ENCODE peak calls at places on chromosomes 11 and 22, in eight cellular contexts. L is activated CD4-positive, CD25-positive, alpha-beta regulatory T cell; V is NCI-H1694; B is NCI-H2081 treated with DMSO at 0.1 percent for 48 hours; H is GDM1; A is progenitor cell of endocrine pancreas; M is cardiac muscle cell; I is activated T-cell treated with anti-CD3 and anti-CD28 coated beads for 1 hour. R is an unnamed sample.

GRCh38 chr22:45064313-45065268 is 54.8 kb upstream of the PHF21B start:
- DNase-seq in L (no peak), V (no peak), B (no peak), H (no peak), A (no peak), M (peak), I (no peak), R (no peak)

GRCh38 chr22:23904855-23905254 is 10.7 kb downstream of the MIF start:
- DNase-seq in L (no peak), V (peak), B (no peak), H (no peak), A (no peak), M (no peak), I (no peak), R (no peak)

GRCh38 chr22:36267896-36268485 is 15.1 kb downstream of the APOL1 start:
- DNase-seq in L (no peak), V (no peak), B (no peak), H (no peak), A (no peak), M (no peak), I (no peak), R (no peak)

GRCh38 chr11:96393753-96394348 is 4.0 kb downstream of the JRKL start:
- DNase-seq in L (no peak), V (no peak), B (no peak), H (no peak), A (no peak), M (peak), I (no peak), R (no peak)

GRCh38 chr22:24584871-24585411 is 7.9 kb downstream of the LRRC75B start:
- DNase-seq in L (no peak), V (no peak), B (no peak), H (no peak), A (no peak), M (no peak), I (no peak), R (no peak)

GRCh38 chr11:112659185-112659584 is 302.0 kb upstream of the NCAM1 start:
- DNase-seq in L (no peak), V (no peak), B (no peak), H (no peak), A (no peak), M (no peak), I (no peak), R (no peak)

GRCh38 chr22:46001426-46002106 is 24.6 kb upstream of the WNT7B start:
- DNase-seq in L (no peak), V (no peak), B (peak), H (no peak), A (no peak), M (no peak), I (no peak), R (no peak)

GRCh38 chr11:61949169-61950034 is 749 bp upstream of the BEST1 start:
- DNase-seq in L (no peak), V (peak), B (no peak), H (no peak), A (no peak), M (peak), I (no peak), R (no peak)

GRCh38 chr11:115111066-115111465 is 393.1 kb downstream of the CADM1 start:
- DNase-seq in L (no peak), V (no peak), B (no peak), H (no peak), A (no peak), M (no peak), I (no peak), R (no peak)

GRCh38 chr11:88799749-88800500 is 265.9 kb downstream of the GRM5 start:
- DNase-seq in L (no peak), V (no peak), B (no peak), H (no peak), A (no peak), M (no peak), I (no peak), R (no peak)

GRCh38 chr11:92311616-92312449 is 87.2 kb downstream of the FAT3 start:
- DNase-seq in L (no peak), V (no peak), B (no peak), H (no peak), A (no peak), M (peak), I (no peak), R (no peak)

GRCh38 chr11:20035375-20035700 is 124.9 kb downstream of the DBX1 start:
- DNase-seq in L (no peak), V (no peak), B (no peak), H (no peak), A (no peak), M (no peak), I (no peak), R (no peak)

GRCh38 chr11:35664977-35665441 is 2.4 kb downstream of the TRIM44 start:
- DNase-seq in L (no peak), V (no peak), B (no peak), H (no peak), A (no peak), M (no peak), I (no peak), R (no peak)

GRCh38 chr11:68424981-68425865 is 35.3 kb upstream of the PPP6R3 start:
- DNase-seq in L (no peak), V (no peak), B (no peak), H (no peak), A (no peak), M (no peak), I (no peak), R (no peak)

GRCh38 chr11:122045181-122045586 is 70.8 kb downstream of the BLID start:
- DNase-seq in L (no peak), V (no peak), B (no peak), H (no peak), A (no peak), M (peak), I (no peak), R (no peak)

GRCh38 chr11:19890308-19890707 is 177.7 kb downstream of the NAV2 start:
- DNase-seq in L (no peak), V (no peak), B (no peak), H (no peak), A (no peak), M (peak), I (no peak), R (no peak)

GRCh38 chr22:46528121-46528610 is 9.3 kb downstream of the CELSR1 start:
- DNase-seq in L (no peak), V (no peak), B (no peak), H (no peak), A (no peak), M (peak), I (no peak), R (no peak)

GRCh38 chr11:122342089-122342749 is 226.2 kb upstream of the BLID start:
- DNase-seq in L (no peak), V (no peak), B (no peak), H (no peak), A (no peak), M (no peak), I (no peak), R (no peak)

GRCh38 chr11:45141171-45141570 is 5.3 kb upstream of the PRDM11 start:
- DNase-seq in L (no peak), V (no peak), B (no peak), H (no peak), A (no peak), M (no peak), I (no peak), R (no peak)

GRCh38 chr11:46669606-46670243 is 30.7 kb downstream of the ARHGAP1 start:
- DNase-seq in L (no peak), V (no peak), B (no peak), H (no peak), A (no peak), M (no peak), I (no peak), R (no peak)

GRCh38 chr11:92709329-92709728 is 260.1 kb upstream of the MTNR1B start:
- DNase-seq in L (no peak), V (no peak), B (no peak), H (no peak), A (no peak), M (no peak), I (no peak), R (no peak)

GRCh38 chr11:19832166-19832750 is 119.6 kb downstream of the NAV2 start:
- DNase-seq in L (no peak), V (no peak), B (no peak), H (no peak), A (no peak), M (no peak), I (no peak), R (no peak)

R was measured in endothelial cell.